ENCODE peak calls at places on chromosomes 2 and 18, in ten cellular contexts. W is T follicular helper cell; Y is NCI-H774; B is HEK293T; X is uterus; V is COR-L47; J is activated T-cell treated with anti-CD3 and anti-CD28 coated beads, Interleukin-2, amount 50 U/mL, for 4 hours; A is mucosa of gallbladder; L is amniotic stem cell; T is GM04504. I is an unnamed sample.

GRCh38 chr2:33013684-33014110 is 66.9 kb downstream of the LTBP1 start:
- DNase-seq in A (no peak), J (no peak), L (no peak), X (no peak), B (no peak), V (no peak), W (no peak), T (no peak), Y (no peak), I (no peak)

GRCh38 chr2:70553334-70553583 is 367 bp downstream of the TGFA start:
- DNase-seq in B (no peak), V (no peak), L (no peak), X (no peak), T (no peak), J (peak; percentile 17), A (peak; percentile 44), W (no peak), Y (no peak), I (no peak)

GRCh38 chr2:187415449-187415848 is 32.6 kb downstream of the CALCRL start:
- DNase-seq in J (no peak), V (no peak), X (no peak), B (no peak), W (no peak), Y (no peak), A (no peak), T (no peak), L (no peak), I (no peak)

GRCh38 chr2:239157269-239157668 is 243.6 kb downstream of the HDAC4 start:
- DNase-seq in L (no peak), V (no peak), X (peak; percentile 10), A (no peak), T (no peak), Y (no peak), W (no peak), B (no peak), J (no peak), I (no peak)

GRCh38 chr2:33583194-33583938 is 15.7 kb downstream of the FAM98A start:
- DNase-seq in W (no peak), A (peak; percentile 18), L (no peak), X (no peak), Y (no peak), V (peak; percentile 12), B (peak; percentile 22), T (no peak), J (no peak), I (no peak)

GRCh38 chr2:71605781-71606241 is 152.4 kb downstream of the DYSF start:
- DNase-seq in X (peak; percentile 6), Y (no peak), W (no peak), J (no peak), L (no peak), A (no peak), T (no peak), B (no peak), V (peak; percentile 74), I (no peak)

GRCh38 chr2:235793163-235793752 is 299.4 kb downstream of the AGAP1 start:
- DNase-seq in W (no peak), A (no peak), Y (no peak), J (no peak), T (no peak), B (peak; percentile 17), L (no peak), X (no peak), V (no peak), I (no peak)

GRCh38 chr18:61926532-61926931 is 33.7 kb upstream of the RNF152 start:
- DNase-seq in Y (no peak), A (no peak), W (no peak), J (no peak), V (no peak), X (no peak), T (no peak), L (no peak), B (no peak), I (no peak)

GRCh38 chr2:235149240-235149641 is 197.4 kb downstream of the SH3BP4 start:
- DNase-seq in Y (no peak), V (no peak), W (no peak), A (no peak), X (no peak), J (no peak), B (no peak), L (no peak), T (no peak), I (no peak)

I was measured in iPS DF 6.9.